ENCODE peak calls at places on chromosomes 6 and 20, in nine cellular contexts. Y, W, U, C, K, G, Q, S and Z are unnamed samples.

GRCh38 chr6:29958046-29958445 is 15.7 kb downstream of the HLA-A start:
- DNase-seq in Y (no peak), W (no peak), U (no peak), C (no peak), K (no peak), G (no peak), Q (no peak), S (no peak), Z (no peak)

GRCh38 chr6:18503588-18504231 is 116.6 kb downstream of the RNF144B start:
- DNase-seq in Y (no peak), W (peak; percentile 48), U (peak; percentile 78), C (no peak), K (peak; percentile 90), G (peak; percentile 80), Q (peak; percentile 68), S (peak; percentile 50), Z (no peak)

GRCh38 chr6:125986956-125987617 is 747 bp downstream of the TRMT11 start:
- DNase-seq in Y (no peak), W (no peak), U (no peak), C (no peak), K (peak; percentile 44), G (peak; percentile 63), Q (no peak), S (no peak), Z (no peak)

GRCh38 chr6:33082702-33083101 is 6.9 kb downstream of the HLA-DPB1 start:
- DNase-seq in Y (no peak), W (no peak), U (peak; percentile 49), C (no peak), K (peak; percentile 67), G (peak; percentile 55), Q (no peak), S (peak; percentile 35), Z (no peak)

GRCh38 chr20:3766832-3767433 is 620 bp downstream of the ADISSP start:
- DNase-seq in Y (no peak), W (no peak), U (peak; percentile 17), C (peak; percentile 13), K (peak; percentile 50), G (no peak), Q (no peak), S (peak; percentile 31), Z (no peak)

GRCh38 chr6:97068211-97068610 is 143.7 kb downstream of the KLHL32 start:
- DNase-seq in Y (no peak), W (no peak), U (peak; percentile 23), C (no peak), K (peak; percentile 69), G (peak; percentile 3), Q (no peak), S (no peak), Z (no peak)

GRCh38 chr6:27757307-27757706 is 154.9 kb downstream of the OR2B2 start:
- DNase-seq in Y (peak; percentile 34), W (no peak), U (no peak), C (peak; percentile 34), K (peak; percentile 56), G (no peak), Q (no peak), S (peak; percentile 70), Z (peak; percentile 83)

GRCh38 chr6:87623248-87623647 is 33.3 kb downstream of the ORC3 start:
- DNase-seq in Y (no peak), W (no peak), U (no peak), C (no peak), K (peak; percentile 44), G (peak; percentile 6), Q (no peak), S (no peak), Z (no peak)

GRCh38 chr6:159842035-159842434 is 42.0 kb downstream of the PNLDC1 start:
- DNase-seq in Y (no peak), W (no peak), U (peak; percentile 30), C (no peak), K (peak; percentile 38), G (peak; percentile 51), Q (no peak), S (no peak), Z (no peak)

GRCh38 chr6:2940851-2941250 is 30.5 kb downstream of the SERPINB6 start:
- DNase-seq in Y (no peak), W (no peak), U (no peak), C (no peak), K (no peak), G (no peak), Q (peak; percentile 7), S (no peak), Z (no peak)

GRCh38 chr20:51966296-51966971 is 164.1 kb upstream of the SALL4 start:
- DNase-seq in Y (peak; percentile 13), W (peak; percentile 27), U (peak; percentile 75), C (no peak), K (peak; percentile 79), G (peak; percentile 84), Q (peak; percentile 67), S (peak; percentile 41), Z (no peak)

GRCh38 chr20:8388707-8389106 is 256.6 kb downstream of the PLCB1 start:
- DNase-seq in Y (no peak), W (no peak), U (no peak), C (no peak), K (peak; percentile 46), G (no peak), Q (no peak), S (no peak), Z (no peak)

GRCh38 chr6:166351715-166352285 is 9.5 kb upstream of the SFT2D1 start:
- DNase-seq in Y (no peak), W (no peak), U (no peak), C (no peak), K (no peak), G (peak; percentile 21), Q (peak; percentile 33), S (peak; percentile 45), Z (no peak)

GRCh38 chr20:9202440-9203080 is 133.7 kb downstream of the PLCB4 start:
- DNase-seq in Y (no peak), W (no peak), U (no peak), C (no peak), K (peak; percentile 13), G (no peak), Q (no peak), S (no peak), Z (no peak)

GRCh38 chr6:84037425-84038089 is 4.0 kb downstream of the MRAP2 start:
- DNase-seq in Y (no peak), W (no peak), U (no peak), C (no peak), K (no peak), G (no peak), Q (no peak), S (no peak), Z (no peak)

GRCh38 chr6:132551214-132551613 is 1.3 kb upstream of the TAAR8 start:
- DNase-seq in Y (no peak), W (no peak), U (no peak), C (no peak), K (no peak), G (no peak), Q (no peak), S (no peak), Z (no peak)

GRCh38 chr6:13478525-13478962 is 8.9 kb downstream of the GFOD1 start:
- DNase-seq in Y (no peak), W (no peak), U (no peak), C (no peak), K (no peak), G (no peak), Q (no peak), S (no peak), Z (no peak)

DNA sequence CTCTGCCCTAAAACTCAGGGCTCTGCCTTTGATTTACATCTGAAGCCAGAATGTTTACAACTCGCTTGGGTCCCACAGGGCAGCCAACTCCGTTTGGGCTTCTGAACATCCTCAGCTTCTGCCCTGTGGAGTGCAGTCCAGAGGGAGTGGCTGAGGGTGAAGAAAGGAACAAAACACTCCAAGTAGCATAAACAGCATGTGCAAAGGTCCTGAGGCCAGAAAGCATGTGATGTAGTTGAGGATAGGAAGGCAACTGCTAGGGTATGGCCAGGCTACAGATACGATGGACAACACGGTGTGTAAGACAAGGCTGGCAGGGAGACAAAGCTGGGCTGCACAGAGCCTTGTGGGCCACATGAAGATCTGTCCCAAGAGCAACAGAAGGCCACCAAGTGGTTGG is 12.5 kb downstream of the JAG1 start:
- DNase-seq in Y (no peak), W (no peak), U (no peak), C (no peak), K (no peak), G (no peak), Q (no peak), S (no peak), Z (no peak)
- H3K4me1 ChIP-seq in Y (peaks cover 61% of the 10 kb centered on the region), W (peaks cover 95% of the 10 kb centered on the region), U (peaks cover 53% of the 10 kb centered on the region), C (no peaks in the 10 kb centered on the region), K (no peaks in the 10 kb centered on the region), G (peaks cover 76% of the 10 kb centered on the region), Q (peaks cover 6% of the 10 kb centered on the region), S (peaks cover 18% of the 10 kb centered on the region), Z (peaks cover 75% of the 10 kb centered on the region)

DNA sequence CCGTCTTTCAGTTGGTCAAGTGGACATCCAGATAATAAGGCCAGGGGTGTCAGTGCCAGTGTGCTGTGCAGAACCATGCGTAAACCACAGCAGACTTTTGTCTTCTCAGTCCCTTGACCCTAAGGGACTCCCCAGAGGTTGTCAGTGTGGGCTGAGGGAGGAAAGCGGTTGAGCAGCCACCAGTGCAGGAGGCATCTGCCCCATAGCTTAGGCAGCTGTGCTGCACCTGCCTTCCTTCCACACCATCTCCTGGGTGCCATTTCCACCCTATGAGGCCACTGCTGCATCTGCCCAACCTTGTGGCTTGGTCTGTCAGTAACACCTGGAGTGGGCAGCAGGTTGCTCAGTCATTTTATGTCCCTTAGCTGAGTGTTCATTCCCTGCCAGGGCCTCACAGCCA is 26.0 kb downstream of the PRPF6 start:
- DNase-seq in Y (no peak), W (no peak), U (no peak), C (no peak), K (no peak), G (no peak), Q (no peak), S (no peak), Z (no peak)
- H3K4me1 ChIP-seq in Y (no peaks in the 10 kb centered on the region), W (peaks cover 10% of the 10 kb centered on the region), U (no peaks in the 10 kb centered on the region), C (peaks cover 23% of the 10 kb centered on the region), K (no peaks in the 10 kb centered on the region), G (no peaks in the 10 kb centered on the region), Q (no peaks in the 10 kb centered on the region), S (no peaks in the 10 kb centered on the region), Z (no peaks in the 10 kb centered on the region)

DNA sequence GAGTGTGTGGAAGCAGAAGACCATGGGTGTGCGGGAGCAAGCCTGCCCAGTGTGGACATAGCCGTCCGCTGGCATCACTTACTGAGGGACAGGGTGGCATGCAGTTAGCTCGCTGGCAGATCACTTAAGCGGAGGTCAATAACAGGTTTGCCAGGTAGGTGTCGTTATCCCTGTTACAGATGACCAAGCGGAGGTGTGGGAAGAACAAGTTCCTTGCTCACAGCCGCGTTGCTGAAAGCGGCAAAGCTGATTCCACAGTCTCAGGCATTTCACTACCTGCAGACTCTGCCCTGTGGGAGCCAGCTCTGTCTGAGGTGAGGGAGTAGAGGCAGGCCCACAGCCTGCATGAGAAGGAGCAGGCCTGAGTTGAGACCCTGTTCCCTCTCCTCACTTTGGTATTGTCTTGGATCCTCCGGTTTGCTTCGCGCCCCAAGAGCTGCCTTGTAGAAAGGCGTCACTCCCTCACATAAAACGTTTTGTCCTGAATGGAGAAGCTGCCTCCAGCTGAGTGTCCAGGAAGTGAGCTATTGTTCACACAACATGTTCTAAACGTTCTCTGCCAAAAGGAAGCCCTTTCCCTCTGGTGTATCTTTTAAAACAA is 96.9 kb downstream of the TCP11 start:
- DNase-seq in Y (no peak), W (peak; percentile 51), U (no peak), C (no peak), K (peak; percentile 57), G (no peak), Q (peak; percentile 42), S (peak; percentile 41), Z (no peak)
- H3K4me1 ChIP-seq in Y (peaks cover 94% of the 10 kb centered on the region), W (peaks cover 93% of the 10 kb centered on the region), U (peaks cover 40% of the 10 kb centered on the region), C (peaks cover 12% of the 10 kb centered on the region), K (peaks cover 42% of the 10 kb centered on the region), G (no peaks in the 10 kb centered on the region), Q (peaks cover 42% of the 10 kb centered on the region), S (peaks cover 60% of the 10 kb centered on the region), Z (peaks cover 64% of the 10 kb centered on the region)

GRCh38 chr20:48738094-48738398 is 89.8 kb downstream of the PREX1 start:
- DNase-seq in Y (no peak), W (no peak), U (no peak), C (no peak), K (no peak), G (no peak), Q (no peak), S (no peak), Z (no peak)
- H3K4me1 ChIP-seq in Y (peaks cover 64% of the 10 kb centered on the region), W (peaks cover 27% of the 10 kb centered on the region), U (peaks cover 12% of the 10 kb centered on the region), C (peaks cover 46% of the 10 kb centered on the region), K (no peaks in the 10 kb centered on the region), G (peaks cover 26% of the 10 kb centered on the region), Q (no peaks in the 10 kb centered on the region), S (peaks cover 7% of the 10 kb centered on the region), Z (peaks cover 67% of the 10 kb centered on the region)